ENCODE peak calls at places on chromosome 13, in five cellular contexts. B is mammary epithelial cell, G is suprapubic skin, T is fibroblast of lung, A is uterus. M is an unnamed sample. For H3K4me1, the result is how much of the 10 kb centered on the place peaks cover.

GRCh38 chr13:32811297-32811800 is 204.9 kb upstream of the KL start:
- DNase-seq in B (no peak), G (no peak), T (no peak), A (no peak), M (no peak)

GRCh38 chr13:100389617-100390016 is 199.0 kb downstream of the GGACT start:
- DNase-seq in G (no peak), B (no peak), T (no peak), A (no peak), M (no peak)

GRCh38 chr13:99665716-99666115 is 164.4 kb downstream of the TM9SF2 start:
- DNase-seq in B (no peak), T (no peak), G (no peak), A (no peak), M (no peak)

GRCh38 chr13:102089177-102089576 is 312.7 kb downstream of the FGF14 start:
- DNase-seq in B (no peak), G (no peak), A (no peak), T (peak), M (no peak)

GRCh38 chr13:91185294-91185863 is 162.1 kb upstream of the MIR17HG start:
- DNase-seq in T (peak), A (no peak), B (peak), G (no peak), M (no peak)

GRCh38 chr13:43878897-43879322 is 630 bp downstream of the CCDC122 start:
- DNase-seq in T (peak), G (peak), B (peak), A (peak), M (peak)

GRCh38 chr13:27924529-27925141 is 4.8 kb downstream of the PDX1 start:
- DNase-seq in B (no peak), G (no peak), A (no peak), T (no peak), M (no peak)

GRCh38 chr13:26616126-26616525 is 58.6 kb downstream of the WASF3 start:
- DNase-seq in G (no peak), B (peak), T (peak), A (no peak), M (no peak)

GRCh38 chr13:98994896-98995295 is 17.0 kb upstream of the DOCK9 start:
- DNase-seq in B (no peak), A (no peak), G (no peak), T (no peak), M (no peak)

GRCh38 chr13:80338781-80339577 is 1.9 kb downstream of the SPRY2 start:
- DNase-seq in G (peak), B (peak), A (peak), T (peak), M (peak)

GRCh38 chr13:54637377-54637776 is 1608.8 kb downstream of the OLFM4 start:
- DNase-seq in A (no peak), B (no peak), T (peak), G (no peak), M (no peak)

GRCh38 chr13:27680465-27680864 is 58.8 kb downstream of the POLR1D start:
- DNase-seq in G (no peak), A (no peak), T (no peak), B (no peak), M (no peak)

GRCh38 chr13:112567161-112567862 is 20.6 kb downstream of the TUBGCP3 start:
- DNase-seq in A (no peak), T (peak), G (no peak), B (no peak), M (no peak)

GRCh38 chr13:26011996-26012688 is 39.7 kb downstream of the SHISA2 start:
- DNase-seq in A (no peak), G (no peak), T (no peak), B (no peak), M (no peak)

GRCh38 chr13:93496985-93497673 is 270.5 kb downstream of the GPC6 start:
- DNase-seq in G (no peak), A (no peak), B (no peak), T (peak), M (no peak)

GRCh38 chr13:69425235-69425634 is 682.4 kb upstream of the ATXN8OS start:
- DNase-seq in B (no peak), A (no peak), G (no peak), T (no peak), M (no peak)

GRCh38 chr13:20157387-20157786 is 3.5 kb downstream of the GJA3 start:
- DNase-seq in B (no peak), T (no peak), G (no peak), A (no peak), M (no peak)

GRCh38 chr13:52954838-52955237 is 73.8 kb upstream of the OLFM4 start:
- DNase-seq in G (no peak), B (no peak), A (no peak), T (no peak), M (no peak)

GRCh38 chr13:47904239-47904638 is 96.8 kb downstream of the SUCLA2 start:
- DNase-seq in T (no peak), B (no peak), G (no peak), A (peak), M (no peak)
- H3K4me3 ChIP-seq in T (no peak), B (no peak), G (no peak), A (peak), M (peak)

GRCh38 chr13:65460136-65460535 is 1770.0 kb downstream of the PCDH9 start:
- DNase-seq in G (no peak), T (peak), A (no peak), B (no peak), M (no peak)

GRCh38 chr13:65456150-65456912 is 1773.8 kb downstream of the PCDH9 start:
- DNase-seq in T (no peak), G (no peak), A (no peak), B (no peak), M (no peak)

GRCh38 chr13:65461590-65461989 is 1768.5 kb downstream of the PCDH9 start:
- DNase-seq in G (no peak), B (no peak), T (peak), A (no peak), M (no peak)
- TF ChIP-seq CTCF in G (no peak), B (no peak), T (no peak), A (no peak), M (no peak)

DNA sequence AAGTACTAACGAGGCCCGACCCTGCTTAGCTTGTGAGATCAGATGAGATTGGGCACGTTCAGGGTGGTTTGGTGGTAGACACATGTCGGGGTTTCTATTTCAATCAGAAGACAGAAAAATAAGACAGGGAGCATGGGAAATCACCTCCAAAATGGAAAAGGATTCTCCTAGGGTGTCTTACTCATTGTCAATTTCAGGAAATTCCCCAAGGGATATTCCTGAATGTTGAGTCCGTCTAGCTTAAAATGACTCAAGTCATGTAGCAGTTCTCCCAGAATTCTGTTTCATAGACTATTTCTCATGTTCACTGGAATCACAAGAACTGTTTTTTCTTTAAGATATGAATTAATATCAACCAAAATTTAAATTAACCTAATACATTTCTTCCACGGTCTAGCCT is 380.1 kb downstream of the EFNB2 start:
- DNase-seq in T (no peak), A (no peak), G (no peak), B (peak), M (no peak)
- H3K4me1 ChIP-seq in T (under half), A (under half), G (under half), B (half or more), M (under half)

GRCh38 chr13:41019027-41019487 is at the start of gene ELF1:
- DNase-seq in B (peak), G (no peak), T (peak), A (no peak), M (peak)
- H3K4me3 ChIP-seq in B (peak), G (peak), T (no peak), A (no peak), M (peak)

GRCh38 chr13:65149687-65150086 is 2080.4 kb downstream of the PCDH9 start:
- DNase-seq in A (no peak), G (no peak), B (no peak), T (no peak), M (no peak)

GRCh38 chr13:65155861-65156260 is 2074.3 kb downstream of the PCDH9 start:
- DNase-seq in B (no peak), T (no peak), A (no peak), G (no peak), M (no peak)

GRCh38 chr13:65159803-65160202 is 2070.3 kb downstream of the PCDH9 start:
- DNase-seq in A (no peak), B (no peak), T (no peak), G (no peak), M (no peak)

DNA sequence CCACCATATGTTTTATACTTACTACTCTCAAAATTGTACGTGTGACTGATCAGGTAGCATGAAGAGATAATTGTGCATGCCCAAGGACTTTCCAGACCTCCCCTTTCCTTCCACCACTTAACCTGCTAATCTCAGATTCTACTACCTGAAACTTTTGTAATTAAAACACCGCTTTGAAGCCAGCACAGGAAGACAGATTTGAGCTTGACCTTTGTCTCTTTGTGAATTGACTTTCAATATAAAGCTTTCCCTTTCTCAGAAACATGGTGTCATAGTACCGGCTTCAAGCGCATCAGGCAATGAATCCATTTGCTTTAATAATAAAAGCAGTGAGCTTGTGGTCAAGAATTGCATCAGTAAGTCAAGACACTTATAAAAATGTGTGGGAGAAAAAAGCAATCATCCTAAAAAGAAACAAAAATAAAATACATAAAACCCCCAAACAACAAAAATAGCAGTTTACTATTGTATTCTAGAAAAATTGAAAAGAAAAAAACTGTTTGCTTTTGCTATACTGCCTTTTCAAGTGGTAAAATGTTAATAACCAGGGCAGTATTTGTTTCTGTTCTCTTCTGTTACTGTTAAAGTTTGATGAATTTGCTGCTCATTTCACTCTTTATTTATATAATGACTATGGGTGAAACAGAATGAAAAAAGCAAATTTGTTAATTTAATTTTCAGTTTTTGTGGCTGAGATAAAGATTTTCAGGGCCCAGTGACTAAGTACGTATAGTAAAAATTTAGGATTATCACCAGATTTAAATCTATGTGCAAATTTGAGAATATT is 2075.3 kb downstream of the PCDH9 start:
- DNase-seq in A (no peak), B (no peak), T (no peak), G (no peak), M (no peak)
- TF ChIP-seq CTCF in A (no peak), B (no peak), T (no peak), G (no peak), M (no peak)

DNA sequence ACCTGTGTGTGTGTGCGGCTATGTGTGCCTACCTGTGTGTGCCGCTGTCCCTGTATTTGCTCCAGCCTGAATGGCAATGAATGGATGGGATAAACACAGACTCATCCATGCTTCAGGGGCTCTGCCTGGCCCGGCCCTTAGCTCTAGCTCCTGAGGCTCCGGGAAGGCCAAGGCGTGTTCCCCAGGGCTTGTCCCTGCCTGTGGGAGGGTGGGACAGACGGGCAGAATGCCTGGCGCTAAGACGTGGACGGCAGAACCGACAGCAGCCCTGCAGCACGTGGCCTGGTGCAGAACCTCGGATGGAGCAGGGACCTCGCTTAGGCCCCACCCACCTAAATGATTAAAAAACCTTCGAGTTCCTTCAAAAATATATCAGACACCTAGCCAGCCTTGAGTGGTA is 57.8 kb upstream of the C13orf46 start:
- DNase-seq in G (no peak), A (peak), T (no peak), B (no peak), M (no peak)
- H3K4me1 ChIP-seq in G (under half), A (under half), T (under half), B (under half), M (half or more)

M was measured in tibial artery.